ENCODE peak calls at places on chromosomes 7 and 10, in five cellular contexts. X is right atrium auricular region, M is breast epithelium, C is GM13976, L is cardiac muscle cell. H is an unnamed sample.

GRCh38 chr7:73909051-73909941 is 48.3 kb downstream of the TMEM270 start:
- DNase-seq in M (no peak), X (no peak), C (no peak), L (no peak), H (no peak)

GRCh38 chr10:21364196-21365114 is 161.0 kb downstream of the SKIDA1 start:
- DNase-seq in X (peak), M (no peak), L (peak), C (no peak), H (no peak)

GRCh38 chr10:86110156-86110786 is 256.3 kb downstream of the GRID1 start:
- DNase-seq in L (no peak), X (no peak), C (no peak), M (no peak), H (no peak)

GRCh38 chr7:16071246-16071857 is 350.0 kb downstream of the CRPPA start:
- DNase-seq in M (no peak), L (peak), X (no peak), C (peak), H (no peak)

GRCh38 chr7:74525140-74525539 is 71.4 kb downstream of the GTF2IRD1 start:
- DNase-seq in M (no peak), L (no peak), C (no peak), X (no peak), H (no peak)

GRCh38 chr10:60420991-60421894 is 31.6 kb upstream of the ANK3 start:
- DNase-seq in L (no peak), X (no peak), M (no peak), C (no peak), H (no peak)

GRCh38 chr10:47452495-47453434 is 31.1 kb downstream of the ANXA8 start:
- DNase-seq in X (no peak), L (no peak), M (no peak), C (peak), H (no peak)

GRCh38 chr10:20157314-20157713 is 341.1 kb downstream of the PLXDC2 start:
- DNase-seq in X (no peak), M (no peak), L (no peak), C (no peak), H (no peak)

GRCh38 chr7:18756378-18757050 is 261.0 kb downstream of the HDAC9 start:
- DNase-seq in M (no peak), C (no peak), X (no peak), L (no peak), H (no peak)

GRCh38 chr7:18753972-18754610 is 258.5 kb downstream of the HDAC9 start:
- DNase-seq in L (no peak), M (no peak), X (no peak), C (no peak), H (no peak)

GRCh38 chr7:18760046-18760445 is 264.5 kb downstream of the HDAC9 start:
- DNase-seq in C (no peak), L (no peak), X (no peak), M (no peak), H (no peak)

GRCh38 chr7:18755793-18756192 is 260.2 kb downstream of the HDAC9 start:
- DNase-seq in L (no peak), C (no peak), X (no peak), M (no peak), H (no peak)

GRCh38 chr7:18754766-18755165 is 259.2 kb downstream of the HDAC9 start:
- DNase-seq in L (no peak), X (no peak), C (no peak), M (no peak), H (no peak)
- TF ChIP-seq CTCF in L (peak), X (no peak), C (no peak), M (no peak), H (no peak)

DNA sequence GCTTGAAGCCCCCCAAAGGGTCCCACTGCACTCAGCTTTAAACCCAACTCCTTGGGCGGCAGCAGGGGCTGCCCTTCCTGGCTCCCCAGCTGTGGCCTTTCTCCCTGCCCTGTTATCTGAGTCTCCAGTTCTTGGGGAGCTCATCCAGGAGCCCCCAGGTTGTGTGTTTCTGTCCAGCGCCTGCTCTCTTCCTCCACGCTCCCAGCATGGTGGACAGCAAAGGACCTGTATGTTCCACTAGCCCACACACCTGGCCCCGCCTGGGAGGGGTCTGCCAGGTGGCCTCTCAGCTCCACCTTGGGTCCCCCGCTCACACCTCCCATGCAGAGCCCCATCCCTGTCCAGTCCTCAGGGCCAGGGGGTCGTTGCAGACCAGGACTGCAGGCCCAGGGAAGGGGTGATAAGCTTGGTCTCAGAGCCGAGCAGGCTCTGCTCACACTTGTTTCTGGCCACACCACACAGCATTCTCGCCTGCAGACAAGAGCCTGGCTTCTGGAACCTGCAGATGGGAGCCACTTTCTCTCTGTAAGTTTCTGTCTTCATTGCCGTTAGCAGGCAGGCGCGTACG is 104.8 kb downstream of the CYTH3 start:
- DNase-seq in M (no peak), C (no peak), X (no peak), L (no peak), H (no peak)
- TF ChIP-seq CTCF in M (no peak), C (no peak), X (no peak), L (no peak), H (no peak)

GRCh38 chr10:101770331-101771215 is 5.3 kb downstream of the FGF8 start:
- DNase-seq in X (no peak), C (no peak), L (no peak), M (no peak), H (no peak)

GRCh38 chr10:101767966-101768790 is 7.7 kb downstream of the FGF8 start:
- DNase-seq in L (no peak), X (no peak), M (no peak), C (no peak), H (no peak)

GRCh38 chr10:101768791-101769170 is 7.1 kb downstream of the FGF8 start:
- DNase-seq in M (no peak), L (no peak), X (no peak), C (no peak), H (no peak)

GRCh38 chr10:101771380-101771779 is 4.5 kb downstream of the FGF8 start:
- DNase-seq in C (peak), X (no peak), M (no peak), L (no peak), H (no peak)

GRCh38 chr10:101769541-101770180 is 6.3 kb downstream of the FGF8 start:
- DNase-seq in M (no peak), C (peak), L (no peak), X (no peak), H (no peak)
- TF ChIP-seq CTCF in M (no peak), C (no peak), L (no peak), X (no peak), H (no peak)

DNA sequence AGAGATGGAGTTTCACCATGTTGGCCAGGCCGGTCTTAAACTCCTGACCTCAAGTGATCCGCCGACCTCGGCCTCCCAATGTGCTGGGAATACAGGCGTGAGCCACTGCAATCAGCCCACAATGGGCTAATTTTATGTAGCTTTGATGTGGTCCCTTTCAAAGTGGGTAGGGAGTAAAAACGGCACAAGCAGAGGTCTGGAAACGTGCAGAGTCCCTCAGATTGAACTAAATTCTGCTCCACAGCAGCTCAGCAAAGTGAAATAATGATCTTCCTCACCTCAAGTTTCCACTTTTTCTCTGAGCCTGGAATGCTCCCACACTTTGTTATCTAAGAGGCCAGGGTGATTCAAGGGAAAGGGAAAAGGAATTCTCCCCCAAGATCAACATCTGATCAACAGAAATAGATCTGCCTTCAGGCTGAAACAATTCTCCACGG is 6.1 kb downstream of the CCDC3 start:
- DNase-seq in C (no peak), X (no peak), L (no peak), M (no peak), H (no peak)
- TF ChIP-seq CTCF in C (no peak), X (no peak), L (no peak), M (no peak), H (no peak)

DNA sequence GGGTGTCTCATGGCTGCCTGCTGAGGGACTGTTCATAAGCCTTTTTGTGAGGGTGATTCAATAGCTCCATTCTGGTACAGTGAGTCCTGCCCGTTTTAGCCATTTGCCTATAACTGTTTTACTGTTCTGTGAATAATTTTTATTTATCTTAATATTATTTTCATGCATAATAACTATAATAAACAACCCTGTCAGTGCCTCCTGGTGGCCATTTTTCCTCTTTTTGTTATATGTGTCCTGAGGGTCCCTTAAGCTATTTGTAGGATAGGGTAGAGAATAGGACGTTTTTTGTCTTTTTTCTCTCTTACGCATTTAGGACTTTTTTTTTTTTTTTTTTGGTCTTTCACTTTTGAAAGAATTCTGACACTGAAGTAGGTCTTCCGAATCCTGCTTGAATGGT is 2.9 kb downstream of the C1QL3 start:
- DNase-seq in L (no peak), C (no peak), X (no peak), M (no peak), H (no peak)
- TF ChIP-seq CTCF in L (peak), C (no peak), X (peak), M (no peak), H (peak)

DNA sequence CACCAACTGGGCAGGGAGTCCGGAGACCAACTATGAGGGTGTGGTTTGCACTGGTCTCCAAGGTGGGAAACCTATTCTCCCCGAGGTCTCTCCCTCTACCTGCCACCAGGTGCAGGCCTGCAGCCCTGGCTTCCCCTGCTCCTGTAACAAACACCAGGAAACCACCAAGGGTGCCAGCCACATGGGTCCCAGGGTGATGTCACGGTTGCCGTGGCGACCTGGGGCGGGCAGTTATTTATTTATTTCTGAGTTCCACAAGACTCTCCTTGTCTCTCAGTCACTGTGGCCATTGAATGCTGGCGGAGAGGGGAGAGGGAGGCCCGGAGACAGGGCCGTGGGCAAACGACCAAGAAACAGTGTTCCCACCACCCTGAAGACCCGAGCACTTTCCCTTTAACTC is 27.1 kb downstream of the MMD2 start:
- DNase-seq in M (no peak), X (no peak), C (no peak), L (peak), H (no peak)
- TF ChIP-seq CTCF in M (no peak), X (no peak), C (no peak), L (no peak), H (no peak)

DNA sequence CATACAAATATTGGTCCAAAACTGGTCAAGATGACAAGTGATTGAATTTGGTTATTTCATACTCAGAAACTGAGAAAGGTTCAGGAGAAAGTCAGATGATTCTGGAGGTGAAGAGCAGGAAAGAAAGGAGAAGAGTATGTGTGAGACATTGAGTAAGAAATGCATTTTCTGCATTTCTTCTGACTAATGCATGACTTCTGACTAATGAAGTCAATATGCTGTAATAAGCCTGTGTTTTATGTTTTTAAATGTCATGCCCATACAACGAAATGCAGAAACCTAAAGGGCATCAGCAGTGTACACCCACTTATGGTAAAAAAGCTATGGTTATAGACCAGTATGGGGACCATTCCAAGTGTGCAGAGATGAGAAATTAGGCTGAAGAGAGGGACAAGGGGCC is 1227.8 kb upstream of the SORCS1 start:
- DNase-seq in L (no peak), X (no peak), C (no peak), M (no peak), H (no peak)
- TF ChIP-seq CTCF in L (no peak), X (no peak), C (no peak), M (no peak), H (no peak)

GRCh38 chr7:911791-912480 is 35.6 kb downstream of the GET4 start:
- DNase-seq in L (no peak), M (no peak), C (no peak), X (no peak), H (no peak)

GRCh38 chr7:908159-908918 is 32.0 kb downstream of the GET4 start:
- DNase-seq in M (no peak), X (no peak), L (no peak), C (no peak), H (no peak)

GRCh38 chr7:909358-910329 is 33.3 kb downstream of the GET4 start:
- DNase-seq in M (no peak), X (peak), L (peak), C (peak), H (no peak)

GRCh38 chr7:910441-910861 is 34.1 kb downstream of the GET4 start:
- DNase-seq in C (no peak), X (no peak), L (no peak), M (no peak), H (no peak)

GRCh38 chr7:910931-911431 is 34.6 kb downstream of the GET4 start:
- DNase-seq in M (no peak), L (no peak), C (no peak), X (no peak), H (no peak)
- TF ChIP-seq CTCF in M (no peak), L (no peak), C (no peak), X (no peak), H (no peak)

DNA sequence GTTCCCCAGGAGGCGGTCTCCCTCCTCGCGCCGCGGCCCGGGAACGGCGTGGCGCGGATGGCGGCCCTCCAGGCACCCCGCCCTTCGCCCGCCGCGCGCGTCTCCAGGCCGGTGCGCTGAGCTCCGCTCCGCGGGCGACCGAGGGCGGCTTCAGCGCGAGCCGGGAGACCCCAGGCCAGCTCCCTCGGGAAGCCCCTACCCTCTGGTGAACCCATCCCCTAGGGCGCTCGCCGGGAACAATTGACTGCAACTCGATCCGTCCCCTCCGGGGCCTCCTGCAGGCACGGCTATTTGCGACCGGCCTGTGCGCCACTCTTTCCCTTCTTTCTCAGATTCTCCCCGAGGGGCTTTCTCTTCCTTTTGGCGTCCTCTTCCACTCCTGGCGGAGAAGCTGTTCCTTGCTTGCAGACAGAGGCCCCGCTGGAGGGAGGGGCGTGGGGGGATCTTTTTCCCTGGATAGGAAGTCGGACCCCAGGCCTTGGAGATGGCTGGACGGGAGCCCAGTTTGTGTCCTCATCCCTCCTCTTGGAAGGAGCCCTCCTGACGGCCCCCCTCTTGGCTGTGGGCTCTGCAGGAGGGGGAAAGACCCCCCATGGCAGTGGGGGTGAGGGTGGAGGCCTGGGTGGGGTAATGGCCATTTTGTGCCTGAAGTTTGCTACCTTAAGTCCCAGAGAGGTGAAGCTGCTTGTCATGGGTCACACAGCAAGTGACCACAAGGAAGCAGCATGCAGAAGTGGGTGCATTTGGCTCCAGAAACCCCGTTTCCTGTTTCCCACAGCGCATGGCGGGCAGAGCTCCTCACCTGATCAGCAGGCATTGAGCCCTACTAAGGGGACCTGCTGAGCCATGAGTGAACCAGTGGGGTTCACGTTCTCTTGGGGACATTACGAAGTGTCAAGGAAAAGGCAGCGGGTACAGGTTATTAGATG is 171.2 kb upstream of the TNRC18 start:
- DNase-seq in X (no peak), L (peak), C (no peak), M (no peak), H (peak)
- TF ChIP-seq CTCF in X (no peak), L (no peak), C (no peak), M (no peak), H (no peak)

GRCh38 chr10:24952701-24953349 is 419 bp upstream of the PRTFDC1 start:
- DNase-seq in C (no peak), X (no peak), L (peak), M (no peak), H (peak)
- TF ChIP-seq CTCF in C (peak), X (peak), L (no peak), M (no peak), H (no peak)